ENCODE peak calls at places on chromosome 10, in eight cellular contexts. B is lower lobe of right lung, X is heart left ventricle, I is neural progenitor cell, K is uterus, T is PC-3, V is lung, P is left ventricle myocardium inferior. Q is an unnamed sample.

GRCh38 chr10:19848226-19848950 is 32.2 kb downstream of the PLXDC2 start:
- DNase-seq in B (no peak), X (no peak), I (no peak), K (no peak), T (no peak), V (no peak), P (no peak), Q (no peak)

GRCh38 chr10:102620138-102620591 is 24.1 kb upstream of the TRIM8 start:
- DNase-seq in B (peak; percentile 41), X (peak; percentile 88), I (no peak), K (no peak), T (no peak), V (no peak), P (peak; percentile 79), Q (no peak)

GRCh38 chr10:73207883-73208282 is 39.2 kb downstream of the DNAJC9 start:
- DNase-seq in B (no peak), X (peak; percentile 47), I (no peak), K (no peak), T (no peak), V (no peak), P (no peak), Q (peak; percentile 62)

GRCh38 chr10:93463723-93464511 is 18.2 kb downstream of the MYOF start:
- DNase-seq in B (peak; percentile 62), X (peak; percentile 56), I (no peak), K (peak; percentile 69), T (no peak), V (no peak), P (no peak), Q (peak; percentile 75)

GRCh38 chr10:71804067-71804466 is 30.7 kb upstream of the VSIR start:
- DNase-seq in B (no peak), X (no peak), I (no peak), K (no peak), T (no peak), V (no peak), P (no peak), Q (no peak)

GRCh38 chr10:21368728-21369425 is 156.6 kb downstream of the SKIDA1 start:
- DNase-seq in B (no peak), X (no peak), I (no peak), K (peak; percentile 76), T (no peak), V (no peak), P (no peak), Q (no peak)

GRCh38 chr10:49298666-49298989 is 342 bp upstream of the C10orf71 start:
- DNase-seq in B (no peak), X (peak; percentile 84), I (peak; percentile 36), K (no peak), T (peak; percentile 35), V (no peak), P (peak; percentile 78), Q (peak; percentile 77)

GRCh38 chr10:12340371-12340770 is 9.0 kb upstream of the CAMK1D start:
- DNase-seq in B (no peak), X (no peak), I (no peak), K (no peak), T (no peak), V (no peak), P (no peak), Q (no peak)

GRCh38 chr10:113555245-113555644 is 2.4 kb downstream of the HABP2 start:
- DNase-seq in B (no peak), X (no peak), I (no peak), K (no peak), T (no peak), V (no peak), P (no peak), Q (no peak)

GRCh38 chr10:96560970-96561887 is 25.6 kb downstream of the TM9SF3 start:
- DNase-seq in B (no peak), X (no peak), I (no peak), K (no peak), T (peak; percentile 40), V (no peak), P (no peak), Q (no peak)

GRCh38 chr10:34540492-34540891 is 274.6 kb downstream of the PARD3 start:
- DNase-seq in B (no peak), X (no peak), I (no peak), K (no peak), T (no peak), V (no peak), P (no peak), Q (no peak)

GRCh38 chr10:104028146-104028545 is 57.5 kb downstream of the COL17A1 start:
- DNase-seq in B (no peak), X (peak; percentile 53), I (peak; percentile 61), K (no peak), T (peak; percentile 20), V (no peak), P (no peak), Q (no peak)

GRCh38 chr10:117373848-117374505 is 1.3 kb downstream of the PDZD8 start:
- DNase-seq in B (peak; percentile 78), X (peak; percentile 46), I (peak; percentile 45), K (peak; percentile 38), T (peak; percentile 25), V (peak; percentile 49), P (peak; percentile 53), Q (peak; percentile 82)

DNA sequence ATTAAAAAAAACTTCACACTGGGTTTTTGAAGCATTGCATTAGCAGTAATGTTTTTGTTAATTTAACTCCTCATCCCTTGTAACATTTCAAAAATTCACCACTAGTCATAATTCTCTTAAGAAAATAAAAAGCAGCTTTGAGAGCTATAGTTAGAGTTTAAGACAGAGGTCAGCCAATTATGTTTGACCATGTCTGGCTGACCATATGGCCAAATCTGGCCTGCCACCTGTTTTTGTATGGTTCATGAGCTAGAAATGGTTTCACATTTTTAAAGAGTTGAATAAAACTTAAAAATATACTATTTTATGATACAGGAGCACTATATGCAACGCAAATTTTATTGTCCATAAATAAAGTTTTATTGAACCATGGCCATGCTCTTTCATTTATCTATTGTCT is 73.0 kb upstream of the LRRTM3 start:
- DNase-seq in B (no peak), X (no peak), I (no peak), K (no peak), T (no peak), V (no peak), P (no peak), Q (no peak)
- TF ChIP-seq CTCF in B (no peak), X (no peak), I (no peak), K (no peak), T (no peak), V (no peak), P (no peak), Q (no peak)

GRCh38 chr10:124746992-124747391 is 2.8 kb upstream of the FAM53B start:
- DNase-seq in B (no peak), X (no peak), I (no peak), K (no peak), T (no peak), V (no peak), P (no peak), Q (no peak)
- H3K27ac ChIP-seq in B (no peak overlapping the region), X (no peak overlapping the region), I (no peak overlapping the region), K (no peak overlapping the region), T (no peak overlapping the region), V (no peak overlapping the region), P (no peak overlapping the region), Q (no peak overlapping the region)

DNA sequence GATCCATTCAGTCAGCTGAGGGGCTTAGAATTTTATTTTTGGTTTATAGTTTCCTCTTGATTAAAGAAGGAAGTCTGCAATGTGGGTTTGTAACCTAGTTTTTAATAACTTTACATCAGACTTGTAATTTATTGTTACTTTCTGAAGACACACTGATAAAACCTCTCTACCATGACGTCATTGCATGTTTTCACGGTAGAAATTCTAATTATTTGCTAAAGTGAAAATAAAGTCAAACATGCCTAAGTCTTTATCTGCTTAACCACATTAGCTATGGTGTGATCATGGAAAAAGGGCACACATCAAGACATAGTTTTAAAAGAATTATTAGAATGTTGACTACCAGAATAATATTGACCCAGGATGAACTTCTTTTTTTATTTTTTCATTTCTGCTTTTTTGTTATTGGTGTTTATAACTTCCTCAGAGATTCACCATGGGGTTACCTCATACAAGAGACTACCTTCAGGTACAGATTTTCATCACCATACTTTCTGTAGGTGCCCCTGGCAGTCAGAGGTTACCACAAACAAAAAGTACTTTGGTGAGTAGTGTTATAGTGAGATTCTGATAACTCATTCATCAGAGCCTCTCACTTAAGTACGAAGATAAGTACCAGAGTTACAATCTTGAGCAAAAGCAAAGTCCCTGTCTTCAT is 7.0 kb upstream of the PANK1 start:
- DNase-seq in B (no peak), X (no peak), I (no peak), K (no peak), T (no peak), V (no peak), P (no peak), Q (no peak)
- H3K4me1 ChIP-seq in B (no peaks in the 10 kb centered on the region), X (no peaks in the 10 kb centered on the region), I (no peaks in the 10 kb centered on the region), K (no peaks in the 10 kb centered on the region), T (peaks cover 3% of the 10 kb centered on the region), V (peaks cover 5% of the 10 kb centered on the region), P (peaks cover 9% of the 10 kb centered on the region), Q (no peaks in the 10 kb centered on the region)

GRCh38 chr10:87860156-87860795 is 3.1 kb downstream of the KLLN start:
- DNase-seq in B (no peak), X (no peak), I (peak; percentile 9), K (no peak), T (peak; percentile 58), V (no peak), P (no peak), Q (no peak)
- TF ChIP-seq CTCF in B (peak; percentile 46), X (peak; percentile 55), I (peak; percentile 31), K (peak; percentile 24), T (peak; percentile 51), V (peak; percentile 50), P (peak; percentile 57), Q (peak; percentile 59)

GRCh38 chr10:130440494-130440893 is 304.3 kb downstream of the GLRX3 start:
- DNase-seq in B (no peak), X (no peak), I (no peak), K (no peak), T (no peak), V (no peak), P (no peak), Q (peak; percentile 26)

GRCh38 chr10:130436633-130437032 is 300.4 kb downstream of the GLRX3 start:
- DNase-seq in B (no peak), X (no peak), I (no peak), K (no peak), T (no peak), V (peak; percentile 15), P (no peak), Q (peak; percentile 11)

GRCh38 chr10:130441041-130441440 is 304.9 kb downstream of the GLRX3 start:
- DNase-seq in B (no peak), X (no peak), I (no peak), K (no peak), T (no peak), V (no peak), P (no peak), Q (peak; percentile 7)

GRCh38 chr10:130439796-130440195 is 303.6 kb downstream of the GLRX3 start:
- DNase-seq in B (no peak), X (no peak), I (no peak), K (no peak), T (no peak), V (no peak), P (no peak), Q (peak; percentile 48)

GRCh38 chr10:130438861-130439260 is 302.7 kb downstream of the GLRX3 start:
- DNase-seq in B (no peak), X (no peak), I (no peak), K (no peak), T (no peak), V (no peak), P (no peak), Q (peak; percentile 38)
- H3K27ac ChIP-seq in B (no peak overlapping the region), X (no peak overlapping the region), I (no peak overlapping the region), K (no peak overlapping the region), T (no peak overlapping the region), V (no peak overlapping the region), P (no peak overlapping the region), Q (no peak overlapping the region)

DNA sequence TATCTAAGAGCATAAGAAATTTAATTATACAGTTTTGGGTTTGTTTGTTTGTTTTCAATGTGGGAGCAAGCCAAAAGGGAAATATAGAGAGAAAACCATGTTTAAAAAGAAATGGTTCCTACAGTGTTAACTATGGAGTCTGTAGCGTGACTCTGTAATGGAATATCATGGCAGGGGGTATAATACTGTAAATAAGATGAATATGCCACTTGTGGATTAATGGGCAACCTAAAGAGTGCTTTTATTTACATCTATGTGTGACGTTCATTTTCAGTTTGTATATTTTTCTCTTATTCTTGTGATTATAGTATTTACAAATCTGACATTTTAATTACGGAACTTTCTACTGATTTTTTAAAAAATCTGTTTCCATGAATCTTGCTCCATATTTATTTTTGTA is 95.9 kb downstream of the POLL start:
- DNase-seq in B (no peak), X (no peak), I (no peak), K (no peak), T (no peak), V (no peak), P (no peak), Q (no peak)
- H3K4me1 ChIP-seq in B (peaks cover 6% of the 10 kb centered on the region), X (no peaks in the 10 kb centered on the region), I (peaks cover 25% of the 10 kb centered on the region), K (no peaks in the 10 kb centered on the region), T (peaks cover 4% of the 10 kb centered on the region), V (no peaks in the 10 kb centered on the region), P (peaks cover 15% of the 10 kb centered on the region), Q (no peaks in the 10 kb centered on the region)

Q was measured in right atrium auricular region.